ENCODE peak calls at places on chromosomes 2 and 18, in seven cellular contexts. Q is tibial artery; K is effector memory CD4-positive, alpha-beta T cell; P is CD8-positive, alpha-beta memory T cell; M is fibroblast of lung; N is aorta; C is heart left ventricle. W is an unnamed sample.

GRCh38 chr2:219639356-219639755 is 11.9 kb downstream of the SLC4A3 start:
- DNase-seq in Q (peak; percentile 14), K (no peak), P (no peak), M (no peak), N (no peak), C (peak; percentile 81), W (no peak)

GRCh38 chr2:8491296-8492048 is 190.4 kb upstream of the ID2 start:
- DNase-seq in Q (no peak), K (no peak), P (no peak), M (no peak), N (no peak), C (no peak), W (no peak)

GRCh38 chr2:16208921-16209320 is 268.6 kb downstream of the MYCN start:
- DNase-seq in Q (no peak), K (no peak), P (no peak), M (no peak), N (no peak), C (no peak), W (no peak)

GRCh38 chr2:102473020-102473419 is at the start of gene SLC9A4:
- DNase-seq in Q (peak; percentile 33), K (no peak), P (peak; percentile 30), M (peak; percentile 17), N (no peak), C (peak; percentile 27), W (no peak)

GRCh38 chr2:20674309-20674965 is 7.5 kb downstream of the GDF7 start:
- DNase-seq in Q (no peak), K (no peak), P (no peak), M (no peak), N (no peak), C (no peak), W (no peak)

GRCh38 chr2:99643824-99644787 is 154.3 kb upstream of the REV1 start:
- DNase-seq in Q (peak; percentile 36), K (no peak), P (no peak), M (peak; percentile 79), N (no peak), C (no peak), W (no peak)

GRCh38 chr2:135600915-135601314 is 69.6 kb downstream of the R3HDM1 start:
- DNase-seq in Q (no peak), K (no peak), P (no peak), M (no peak), N (no peak), C (no peak), W (no peak)

GRCh38 chr18:58991127-58991798 is 126.6 kb downstream of the ZNF532 start:
- DNase-seq in Q (no peak), K (no peak), P (no peak), M (peak; percentile 68), N (no peak), C (no peak), W (peak; percentile 76)

GRCh38 chr18:23722646-23723045 is 33.4 kb downstream of the LAMA3 start:
- DNase-seq in Q (no peak), K (no peak), P (no peak), M (no peak), N (no peak), C (no peak), W (no peak)

GRCh38 chr2:46980786-46981583 is 65.4 kb upstream of the MCFD2 start:
- DNase-seq in Q (no peak), K (no peak), P (no peak), M (no peak), N (no peak), C (peak; percentile 16), W (no peak)

GRCh38 chr2:85429213-85429923 is 10.9 kb downstream of the SH2D6 start:
- DNase-seq in Q (no peak), K (no peak), P (no peak), M (no peak), N (no peak), C (no peak), W (no peak)

GRCh38 chr2:85430780-85431601 is 12.5 kb downstream of the SH2D6 start:
- DNase-seq in Q (no peak), K (no peak), P (no peak), M (no peak), N (no peak), C (no peak), W (no peak)

GRCh38 chr2:85429924-85430289 is 11.4 kb downstream of the SH2D6 start:
- DNase-seq in Q (no peak), K (no peak), P (no peak), M (no peak), N (no peak), C (no peak), W (no peak)

GRCh38 chr2:85433511-85434089 is 15.1 kb downstream of the SH2D6 start:
- DNase-seq in Q (peak; percentile 88), K (no peak), P (no peak), M (peak; percentile 93), N (peak; percentile 86), C (peak; percentile 94), W (no peak)

GRCh38 chr2:85431787-85432186 is 13.3 kb downstream of the SH2D6 start:
- DNase-seq in Q (no peak), K (no peak), P (no peak), M (no peak), N (no peak), C (no peak), W (no peak)
- H3K4me1 ChIP-seq in Q (peaks cover 24% of the 10 kb centered on the region), K (no peaks in the 10 kb centered on the region), P (peaks cover under 1% of the 10 kb centered on the region), M (peaks cover 15% of the 10 kb centered on the region), N (no peaks in the 10 kb centered on the region), C (peaks cover 19% of the 10 kb centered on the region), W (no peaks in the 10 kb centered on the region)

DNA sequence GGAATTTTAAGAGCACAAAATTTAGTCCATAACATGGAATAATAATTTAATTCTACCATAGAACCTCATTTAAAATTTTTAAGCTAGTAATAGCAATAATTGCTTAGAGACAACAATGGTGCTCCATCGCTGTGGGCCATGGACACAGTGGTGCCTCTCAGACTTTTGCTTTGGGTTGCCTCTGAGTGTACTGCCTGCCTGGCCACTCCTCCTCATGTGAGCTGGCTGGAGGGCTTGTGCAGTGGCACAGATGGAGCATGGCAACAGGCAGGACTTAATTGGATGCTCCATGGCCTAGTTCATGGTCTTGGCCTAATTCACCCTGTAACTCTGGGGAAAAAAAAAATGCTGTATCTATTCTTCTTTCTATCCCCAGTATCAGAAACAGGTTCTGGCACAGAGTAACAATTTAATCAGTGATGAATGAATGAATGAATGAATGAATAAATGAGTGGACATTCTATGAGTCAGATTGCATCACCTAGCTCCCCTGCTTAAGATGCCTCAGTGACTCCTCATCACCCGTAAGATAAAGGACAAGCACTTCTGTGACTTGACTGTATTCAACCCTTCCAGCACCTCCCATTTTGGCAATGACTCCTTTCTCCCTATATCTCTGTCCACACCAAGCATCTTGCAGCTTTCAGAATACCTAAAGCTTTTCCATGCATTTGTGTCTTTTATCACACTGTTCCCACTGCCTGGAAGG is 211.8 kb upstream of the SLC14A2 start:
- DNase-seq in Q (no peak), K (no peak), P (no peak), M (peak; percentile 39), N (no peak), C (no peak), W (no peak)
- H3K27ac ChIP-seq in Q (no peak overlapping the region), K (no peak overlapping the region), P (no peak overlapping the region), M (no peak overlapping the region), N (no peak overlapping the region), C (no peak overlapping the region), W (no peak overlapping the region)

GRCh38 chr18:48570313-48570712 is 31.5 kb downstream of the CTIF start:
- DNase-seq in Q (no peak), K (no peak), P (no peak), M (no peak), N (no peak), C (peak; percentile 2), W (no peak)

GRCh38 chr18:48571619-48572384 is 33.0 kb downstream of the CTIF start:
- DNase-seq in Q (no peak), K (no peak), P (no peak), M (no peak), N (no peak), C (no peak), W (no peak)

GRCh38 chr18:48569139-48569914 is 30.5 kb downstream of the CTIF start:
- DNase-seq in Q (no peak), K (no peak), P (no peak), M (no peak), N (no peak), C (peak; percentile 5), W (no peak)

GRCh38 chr18:48567388-48567787 is 28.6 kb downstream of the CTIF start:
- DNase-seq in Q (no peak), K (no peak), P (no peak), M (no peak), N (no peak), C (peak; percentile 0), W (no peak)

DNA sequence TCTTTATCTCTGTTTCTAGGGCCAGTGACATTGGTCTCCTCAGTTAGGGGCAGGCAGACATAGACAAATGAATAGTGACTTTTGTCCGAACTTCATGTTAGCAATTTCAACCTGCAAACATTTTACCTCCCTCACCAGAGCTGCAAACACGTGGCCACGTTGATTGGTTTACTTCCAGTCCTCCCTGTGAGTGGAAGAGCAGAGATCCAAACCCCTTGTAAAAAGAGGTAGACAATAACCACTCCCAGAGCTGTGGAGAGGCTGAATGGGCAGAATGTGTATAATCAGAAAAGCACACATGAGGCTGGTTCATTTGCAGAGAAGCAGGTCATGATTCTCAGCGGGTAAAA is 31.1 kb downstream of the CTIF start:
- DNase-seq in Q (no peak), K (no peak), P (no peak), M (no peak), N (no peak), C (no peak), W (no peak)
- H3K4me1 ChIP-seq in Q (peaks cover 19% of the 10 kb centered on the region), K (no peaks in the 10 kb centered on the region), P (no peaks in the 10 kb centered on the region), M (no peaks in the 10 kb centered on the region), N (no peaks in the 10 kb centered on the region), C (peaks cover 22% of the 10 kb centered on the region), W (no peaks in the 10 kb centered on the region)

GRCh38 chr2:66839551-66840320 is 404.8 kb downstream of the MEIS1 start:
- DNase-seq in Q (no peak), K (no peak), P (no peak), M (peak; percentile 99), N (no peak), C (no peak), W (no peak)

GRCh38 chr2:66845307-66845706 is 410.4 kb downstream of the MEIS1 start:
- DNase-seq in Q (no peak), K (no peak), P (no peak), M (no peak), N (peak; percentile 61), C (no peak), W (no peak)

GRCh38 chr2:66843856-66844255 is 408.9 kb downstream of the MEIS1 start:
- DNase-seq in Q (no peak), K (no peak), P (no peak), M (no peak), N (no peak), C (no peak), W (no peak)

GRCh38 chr2:66836851-66837250 is 401.9 kb downstream of the MEIS1 start:
- DNase-seq in Q (no peak), K (no peak), P (no peak), M (no peak), N (no peak), C (no peak), W (no peak)

DNA sequence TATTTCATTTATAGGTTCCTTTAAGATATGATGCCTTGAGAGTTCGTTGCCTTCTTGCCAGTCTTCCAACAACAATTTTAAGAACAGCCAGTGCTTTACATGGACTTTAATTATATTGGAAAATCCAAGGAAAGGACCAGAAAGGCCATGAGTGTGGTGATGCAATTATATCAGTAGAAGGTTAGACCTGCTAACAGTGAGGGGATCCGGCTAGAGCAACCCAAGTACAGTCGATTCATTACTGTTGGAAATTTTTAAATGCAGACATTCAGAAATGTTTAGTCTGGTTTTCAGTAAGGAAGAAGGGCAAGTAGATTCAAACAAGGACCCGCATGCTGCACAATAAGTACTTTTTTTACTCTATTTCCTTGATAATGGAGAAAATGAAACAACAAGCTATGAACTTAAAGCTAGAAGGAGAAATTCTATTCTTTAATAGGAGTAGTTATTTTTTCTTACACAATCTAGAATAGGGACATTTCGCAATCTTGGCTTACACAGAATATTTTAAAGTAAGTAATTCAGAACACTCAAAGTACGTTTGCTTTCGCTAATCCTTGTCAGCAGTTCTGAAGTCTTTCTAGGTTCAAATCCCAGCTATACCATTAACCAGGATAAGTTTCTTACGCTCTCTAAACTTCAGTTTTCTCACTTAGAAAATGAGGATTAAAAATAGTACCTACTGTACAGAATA is 405.5 kb downstream of the MEIS1 start:
- DNase-seq in Q (no peak), K (no peak), P (no peak), M (no peak), N (no peak), C (no peak), W (no peak)
- H3K27ac ChIP-seq in Q (peak overlapping the region; percentile 70), K (no peak overlapping the region), P (no peak overlapping the region), M (peak overlapping the region; percentile 79), N (peak overlapping the region; percentile 90), C (no peak overlapping the region), W (no peak overlapping the region)

W was measured in GM12878.